ENCODE peak calls at places on chromosomes 3 and 15, in four cellular contexts. T, B, C and W are unnamed samples.

GRCh38 chr15:70480196-70480856 is 283.0 kb downstream of the UACA start:
- DNase-seq in T (no peak), B (no peak), C (no peak), W (no peak)

GRCh38 chr3:195143221-195143620 is 127.7 kb downstream of the XXYLT1 start:
- DNase-seq in T (no peak), B (no peak), C (no peak), W (no peak)

GRCh38 chr3:111236833-111237713 is 165.5 kb downstream of the NECTIN3 start:
- DNase-seq in T (no peak), B (peak), C (no peak), W (peak)

GRCh38 chr3:44237161-44237560 is 4.5 kb upstream of the TOPAZ1 start:
- DNase-seq in T (no peak), B (no peak), C (no peak), W (no peak)

GRCh38 chr3:172709776-172710708 is 825 bp downstream of the NCEH1 start:
- DNase-seq in T (peak), B (peak), C (peak), W (peak)

GRCh38 chr3:79521221-79521848 is 246.5 kb downstream of the ROBO1 start:
- DNase-seq in T (peak), B (peak), C (no peak), W (peak)

GRCh38 chr15:52255008-52255407 is 40.6 kb downstream of the MYO5C start:
- DNase-seq in T (no peak), B (peak), C (peak), W (peak)

GRCh38 chr3:159239054-159239453 is 437.2 kb downstream of the MFSD1 start:
- DNase-seq in T (no peak), B (peak), C (no peak), W (no peak)

GRCh38 chr3:42827023-42827422 is 17.8 kb downstream of the ACKR2 start:
- DNase-seq in T (no peak), B (no peak), C (no peak), W (no peak)

GRCh38 chr15:69145694-69146492 is 14.5 kb upstream of the GLCE start:
- DNase-seq in T (no peak), B (peak), C (no peak), W (no peak)

GRCh38 chr3:184229424-184230080 is at the start of gene VWA5B2:
- DNase-seq in T (peak), B (peak), C (no peak), W (no peak)

GRCh38 chr3:122100591-122101491 is 45.7 kb downstream of the CD86 start:
- DNase-seq in T (no peak), B (no peak), C (no peak), W (no peak)

GRCh38 chr3:197736010-197736490 is 654 bp downstream of the RUBCN start:
- DNase-seq in T (peak), B (no peak), C (no peak), W (no peak)

GRCh38 chr15:25249236-25250010 is 189.4 kb downstream of the UBE3A start:
- DNase-seq in T (no peak), B (no peak), C (no peak), W (no peak)

GRCh38 chr3:25962255-25962654 is 172.4 kb downstream of the OXSM start:
- DNase-seq in T (peak), B (no peak), C (peak), W (no peak)

GRCh38 chr3:15454965-15455364 is 27.6 kb downstream of the EAF1 start:
- DNase-seq in T (no peak), B (no peak), C (no peak), W (no peak)

GRCh38 chr3:129723558-129724324 is 117.3 kb upstream of the PLXND1 start:
- DNase-seq in T (peak), B (peak), C (peak), W (peak)

GRCh38 chr3:142087676-142088075 is 61.7 kb downstream of the TFDP2 start:
- DNase-seq in T (peak), B (peak), C (peak), W (peak)

GRCh38 chr15:89753855-89754254 is 2.8 kb upstream of the MESP1 start:
- DNase-seq in T (no peak), B (no peak), C (no peak), W (no peak)

GRCh38 chr15:68417897-68418296 is 14.1 kb downstream of the ITGA11 start:
- DNase-seq in T (no peak), B (peak), C (no peak), W (no peak)

GRCh38 chr3:130997291-130997690 is 29.3 kb downstream of the ASTE1 start:
- DNase-seq in T (no peak), B (no peak), C (no peak), W (no peak)

GRCh38 chr3:33025648-33026178 is 71.2 kb downstream of the GLB1 start:
- DNase-seq in T (no peak), B (no peak), C (no peak), W (no peak)

GRCh38 chr3:11601446-11602241 is 42.1 kb downstream of the VGLL4 start:
- DNase-seq in T (no peak), B (peak), C (no peak), W (peak)

GRCh38 chr3:44894485-44894884 is 20.1 kb downstream of the TGM4 start:
- DNase-seq in T (no peak), B (peak), C (no peak), W (no peak)

GRCh38 chr3:48492461-48493202 is 11.3 kb downstream of the SHISA5 start:
- DNase-seq in T (no peak), B (peak), C (peak), W (no peak)

GRCh38 chr3:123272547-123272946 is 70.8 kb downstream of the SEC22A start:
- DNase-seq in T (no peak), B (peak), C (peak), W (peak)

GRCh38 chr3:161484226-161484625 is 12.4 kb upstream of the OTOL1 start:
- DNase-seq in T (no peak), B (no peak), C (no peak), W (no peak)

GRCh38 chr3:152281032-152281713 is 12.4 kb downstream of the MBNL1 start:
- DNase-seq in T (no peak), B (peak), C (no peak), W (no peak)

GRCh38 chr3:171187706-171188290 is 161.3 kb upstream of the SLC2A2 start:
- DNase-seq in T (peak), B (peak), C (no peak), W (peak)

GRCh38 chr15:66774001-66774814 is 72.2 kb downstream of the SMAD6 start:
- DNase-seq in T (peak), B (peak), C (no peak), W (peak)

GRCh38 chr15:84970832-84971231 is 10.8 kb upstream of the PDE8A start:
- DNase-seq in T (no peak), B (no peak), C (no peak), W (no peak)

GRCh38 chr3:196138927-196139680 is 57.2 kb upstream of the TFRC start:
- DNase-seq in T (peak), B (peak), C (peak), W (no peak)

GRCh38 chr15:31352911-31353811 is 26.5 kb downstream of the KLF13 start:
- DNase-seq in T (no peak), B (peak), C (no peak), W (peak)

GRCh38 chr3:106004841-106005240 is 136.0 kb upstream of the CBLB start:
- DNase-seq in T (no peak), B (peak), C (no peak), W (no peak)

GRCh38 chr3:106004137-106004600 is 135.4 kb upstream of the CBLB start:
- DNase-seq in T (no peak), B (peak), C (peak), W (peak)

GRCh38 chr3:105999856-106000255 is 131.0 kb upstream of the CBLB start:
- DNase-seq in T (no peak), B (no peak), C (no peak), W (no peak)

GRCh38 chr3:105997800-105998526 is 129.2 kb upstream of the CBLB start:
- DNase-seq in T (peak), B (peak), C (peak), W (peak)

GRCh38 chr3:106001923-106002322 is 133.1 kb upstream of the CBLB start:
- DNase-seq in T (no peak), B (no peak), C (no peak), W (no peak)
- H3K27ac ChIP-seq in T (no peak), B (no peak), C (no peak), W (no peak)

GRCh38 chr3:112407888-112408702 is 75.1 kb downstream of the CD200 start:
- DNase-seq in T (no peak), B (no peak), C (no peak), W (no peak)
- H3K27ac ChIP-seq in T (no peak), B (no peak), C (no peak), W (no peak)

DNA sequence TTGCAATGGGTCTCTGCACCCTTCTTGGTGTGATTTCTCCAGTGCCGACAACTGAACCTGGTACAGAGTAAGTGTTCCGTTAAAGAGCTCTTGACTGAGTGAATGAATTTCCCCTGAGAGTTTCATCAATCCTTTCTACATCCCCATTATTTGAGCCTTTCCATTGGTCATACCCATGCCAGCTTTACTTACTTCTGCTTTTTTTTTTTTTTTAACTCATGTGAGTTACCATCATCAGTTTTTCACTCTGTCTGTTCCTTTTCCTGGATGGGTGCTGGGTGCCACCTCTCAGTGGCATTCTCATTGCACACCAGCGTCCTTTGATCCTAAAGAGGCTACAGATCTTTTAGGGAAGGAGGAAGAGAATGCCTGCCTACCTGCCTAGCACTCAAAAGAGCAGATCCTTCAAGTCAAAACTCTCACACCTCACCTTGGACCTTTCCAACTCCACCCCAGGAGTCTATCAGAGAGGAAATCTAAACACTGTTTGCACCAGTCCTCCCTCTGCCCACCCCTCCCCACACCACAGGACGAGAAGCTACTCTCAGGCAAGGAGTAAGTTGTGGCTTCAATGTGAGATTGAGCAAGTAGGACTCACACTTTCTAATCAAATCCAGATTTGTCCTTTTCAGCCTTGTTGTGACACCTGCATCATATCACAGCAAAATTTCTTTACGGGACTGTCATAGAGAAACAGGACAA is 13.1 kb upstream of the USP3 start:
- DNase-seq in T (no peak), B (no peak), C (no peak), W (no peak)
- H3K27ac ChIP-seq in T (no peak), B (no peak), C (no peak), W (no peak)

GRCh38 chr15:81037952-81038743 is 37.4 kb downstream of the TLNRD1 start:
- DNase-seq in T (no peak), B (no peak), C (no peak), W (no peak)

GRCh38 chr15:81043568-81044301 is 43.0 kb downstream of the TLNRD1 start:
- DNase-seq in T (no peak), B (no peak), C (no peak), W (no peak)

GRCh38 chr15:81038975-81039607 is 38.4 kb downstream of the TLNRD1 start:
- DNase-seq in T (peak), B (no peak), C (peak), W (no peak)

GRCh38 chr15:81046290-81046689 is 45.6 kb downstream of the TLNRD1 start:
- DNase-seq in T (no peak), B (no peak), C (no peak), W (no peak)

GRCh38 chr15:81040757-81041156 is 40.0 kb downstream of the TLNRD1 start:
- DNase-seq in T (no peak), B (no peak), C (no peak), W (no peak)
- H3K27ac ChIP-seq in T (no peak), B (no peak), C (no peak), W (no peak)

GRCh38 chr15:79015416-79015815 is 70.6 kb upstream of the CTSH start:
- DNase-seq in T (no peak), B (no peak), C (no peak), W (no peak)

GRCh38 chr15:79016527-79017170 is 71.8 kb upstream of the CTSH start:
- DNase-seq in T (no peak), B (no peak), C (no peak), W (no peak)

GRCh38 chr15:79018960-79019359 is 71.6 kb downstream of the RASGRF1 start:
- DNase-seq in T (no peak), B (no peak), C (no peak), W (no peak)

GRCh38 chr15:79023546-79023890 is 67.1 kb downstream of the RASGRF1 start:
- DNase-seq in T (no peak), B (no peak), C (no peak), W (no peak)

DNA sequence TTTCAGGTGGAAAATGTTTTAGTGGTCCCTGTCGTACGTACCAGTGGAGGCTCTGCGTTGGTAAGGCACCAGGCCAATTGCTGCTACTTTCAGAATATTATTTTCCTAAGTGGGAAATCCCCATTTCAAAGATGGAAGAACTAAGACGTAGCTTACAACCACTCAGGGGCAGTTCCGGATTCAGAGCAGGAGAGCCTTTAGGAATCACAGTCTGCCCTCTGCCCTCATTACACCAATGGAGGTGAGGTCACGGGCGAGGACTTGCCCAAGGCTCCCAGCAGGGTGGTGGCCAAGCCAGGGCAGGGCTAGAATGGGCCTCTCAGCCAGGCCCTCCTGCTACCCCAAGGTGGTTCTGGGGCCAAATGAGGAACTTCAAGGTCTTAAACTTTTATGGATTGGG is 72.6 kb downstream of the RASGRF1 start:
- DNase-seq in T (no peak), B (no peak), C (no peak), W (no peak)
- H3K27ac ChIP-seq in T (no peak), B (no peak), C (no peak), W (no peak)

GRCh38 chr3:13002398-13003124 is 70.7 kb downstream of the IQSEC1 start:
- DNase-seq in T (no peak), B (peak), C (no peak), W (no peak)

GRCh38 chr3:12998648-12999047 is 74.6 kb downstream of the IQSEC1 start:
- DNase-seq in T (no peak), B (no peak), C (no peak), W (no peak)

GRCh38 chr3:12996181-12996506 is 77.1 kb downstream of the IQSEC1 start:
- DNase-seq in T (no peak), B (no peak), C (no peak), W (no peak)

GRCh38 chr3:12997387-12997786 is 75.8 kb downstream of the IQSEC1 start:
- DNase-seq in T (no peak), B (no peak), C (no peak), W (no peak)

GRCh38 chr3:12999147-13000140 is 73.8 kb downstream of the IQSEC1 start:
- DNase-seq in T (no peak), B (peak), C (no peak), W (no peak)
- H3K27ac ChIP-seq in T (no peak), B (no peak), C (no peak), W (no peak)

GRCh38 chr15:88745075-88745474 is 58.2 kb upstream of the ACAN start:
- DNase-seq in T (no peak), B (no peak), C (no peak), W (no peak)
- H3K27ac ChIP-seq in T (no peak), B (no peak), C (no peak), W (no peak)

GRCh38 chr3:10505050-10505790 is at the start of gene ATP2B2:
- DNase-seq in T (no peak), B (peak), C (no peak), W (no peak)
- H3K27ac ChIP-seq in T (no peak), B (no peak), C (no peak), W (no peak)